ENCODE peak calls at places on chromosomes 6 and 20, in four cellular contexts. One of them, this sample, is unnamed.

GRCh38 chr6:53066059-53066406 is 829 bp downstream of the FBXO9 start:
- DNase-seq in GM23338: peak; percentile 35
- DNase-seq in bronchial epithelial cell: no peak
- DNase-seq in heart right ventricle: peak; percentile 28
- DNase-seq in this sample: no peak

GRCh38 chr20:58277578-58278344 is 31.8 kb upstream of the RAB22A start:
- DNase-seq in GM23338: no peak
- DNase-seq in bronchial epithelial cell: no peak
- DNase-seq in heart right ventricle: no peak
- DNase-seq in this sample: no peak

GRCh38 chr6:95413789-95414188 is 163.5 kb upstream of the MANEA start:
- DNase-seq in GM23338: peak; percentile 52
- DNase-seq in bronchial epithelial cell: no peak
- DNase-seq in heart right ventricle: no peak
- DNase-seq in this sample: no peak

GRCh38 chr20:24100370-24101011 is 111.9 kb upstream of the GGTLC1 start:
- DNase-seq in GM23338: peak; percentile 63
- DNase-seq in bronchial epithelial cell: peak; percentile 80
- DNase-seq in heart right ventricle: peak; percentile 30
- DNase-seq in this sample: peak; percentile 25

GRCh38 chr6:152244998-152245630 is 392.0 kb downstream of the SYNE1 start:
- DNase-seq in GM23338: no peak
- DNase-seq in bronchial epithelial cell: no peak
- DNase-seq in heart right ventricle: no peak
- DNase-seq in this sample: peak; percentile 67

GRCh38 chr6:130020106-130020851 is 1.9 kb downstream of the L3MBTL3 start:
- DNase-seq in GM23338: peak; percentile 35
- DNase-seq in bronchial epithelial cell: no peak
- DNase-seq in heart right ventricle: peak; percentile 14
- DNase-seq in this sample: peak; percentile 49

GRCh38 chr6:106097368-106098231 is 11.5 kb downstream of the PRDM1 start:
- DNase-seq in GM23338: no peak
- DNase-seq in bronchial epithelial cell: peak; percentile 50
- DNase-seq in heart right ventricle: no peak
- DNase-seq in this sample: peak; percentile 63

GRCh38 chr6:62345962-62346689 is 60.1 kb upstream of the KHDRBS2 start:
- DNase-seq in GM23338: no peak
- DNase-seq in bronchial epithelial cell: no peak
- DNase-seq in heart right ventricle: no peak
- DNase-seq in this sample: no peak

GRCh38 chr6:15386756-15387112 is 140.9 kb downstream of the JARID2 start:
- DNase-seq in GM23338: no peak
- DNase-seq in bronchial epithelial cell: no peak
- DNase-seq in heart right ventricle: no peak
- DNase-seq in this sample: peak; percentile 51

DNA sequence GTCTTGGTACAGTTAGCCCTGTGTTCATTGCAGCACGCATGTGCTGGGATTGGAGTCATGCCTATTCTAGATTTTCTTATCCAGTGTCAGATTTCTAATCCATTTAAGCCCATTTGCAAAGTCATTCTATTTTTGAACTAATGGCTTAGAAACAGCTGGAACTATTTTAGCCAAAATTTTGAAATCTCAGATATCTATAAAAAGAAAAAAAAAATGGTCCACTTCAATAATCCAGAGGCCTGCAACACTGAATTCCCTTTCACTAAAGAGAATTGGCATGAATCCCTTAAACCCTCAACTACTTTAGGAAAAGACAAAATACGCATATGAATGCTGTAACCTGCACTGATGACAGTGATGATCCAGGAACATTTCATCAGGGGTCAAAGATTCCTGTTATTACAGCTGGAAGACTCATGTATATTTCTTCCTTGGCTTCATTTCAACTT is 1.5 kb downstream of the COL21A1 start:
- DNase-seq in GM23338: no peak
- DNase-seq in bronchial epithelial cell: no peak
- DNase-seq in heart right ventricle: no peak
- DNase-seq in this sample: peak; percentile 81
- H3K4me3 ChIP-seq in GM23338: peak overlapping the region; percentile 60
- H3K4me3 ChIP-seq in bronchial epithelial cell: no peak overlapping the region
- H3K4me3 ChIP-seq in heart right ventricle: peak overlapping the region; percentile 55
- H3K4me3 ChIP-seq in this sample: no peak overlapping the region

GRCh38 chr6:75065524-75065923 is 140.3 kb downstream of the COL12A1 start:
- DNase-seq in GM23338: peak; percentile 58
- DNase-seq in bronchial epithelial cell: no peak
- DNase-seq in heart right ventricle: peak; percentile 9
- DNase-seq in this sample: peak; percentile 38

GRCh38 chr6:75076009-75076408 is 129.8 kb downstream of the COL12A1 start:
- DNase-seq in GM23338: peak; percentile 7
- DNase-seq in bronchial epithelial cell: no peak
- DNase-seq in heart right ventricle: no peak
- DNase-seq in this sample: no peak

DNA sequence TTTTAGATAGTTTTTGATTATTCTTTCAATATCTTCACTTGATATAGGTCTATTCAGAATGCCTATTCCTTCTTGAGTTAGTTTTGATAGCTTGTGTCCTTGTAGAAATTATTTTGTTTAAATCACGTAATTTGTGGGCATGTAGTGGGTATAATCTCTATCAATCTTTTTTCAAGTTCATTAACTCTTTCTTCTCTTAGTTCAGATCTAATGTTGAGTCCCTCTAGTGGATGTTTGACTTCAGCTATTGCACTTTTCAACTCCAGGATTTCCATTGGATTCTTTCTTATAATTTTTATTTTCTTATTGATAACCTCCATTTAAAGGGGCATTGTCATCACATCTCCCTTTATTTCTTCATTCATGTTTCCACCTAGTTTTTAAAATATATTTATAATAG is 135.6 kb downstream of the COL12A1 start:
- DNase-seq in GM23338: no peak
- DNase-seq in bronchial epithelial cell: no peak
- DNase-seq in heart right ventricle: no peak
- DNase-seq in this sample: no peak
- TF ChIP-seq CTCF in GM23338: no peak
- TF ChIP-seq CTCF in bronchial epithelial cell: no peak
- TF ChIP-seq CTCF in heart right ventricle: no peak
- TF ChIP-seq CTCF in this sample: no peak

DNA sequence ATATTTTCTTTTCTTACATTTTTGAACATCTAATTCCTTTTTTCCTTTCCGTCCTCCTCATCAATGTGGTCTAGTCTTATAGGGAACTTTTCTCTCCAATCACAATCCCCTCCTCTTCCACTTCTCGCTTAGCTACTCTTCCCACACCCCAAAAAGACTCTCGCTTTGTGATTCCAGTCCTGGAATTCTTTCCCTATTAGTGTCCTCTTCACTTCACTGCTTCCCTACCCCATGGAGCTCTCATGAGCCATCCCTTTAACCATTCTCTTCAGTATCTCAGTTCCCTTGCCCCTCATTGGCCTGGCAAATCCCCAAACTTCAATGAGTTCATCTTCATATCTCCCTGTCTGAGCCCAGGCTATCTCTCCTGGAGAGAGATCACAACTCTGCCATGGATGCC is 55.3 kb upstream of the CEP85L start:
- DNase-seq in GM23338: peak; percentile 17
- DNase-seq in bronchial epithelial cell: no peak
- DNase-seq in heart right ventricle: no peak
- DNase-seq in this sample: no peak
- H3K4me3 ChIP-seq in GM23338: no peak overlapping the region
- H3K4me3 ChIP-seq in bronchial epithelial cell: no peak overlapping the region
- H3K4me3 ChIP-seq in heart right ventricle: no peak overlapping the region
- H3K4me3 ChIP-seq in this sample: no peak overlapping the region

GRCh38 chr20:7379206-7379605 is 561.1 kb downstream of the HAO1 start:
- DNase-seq in GM23338: no peak
- DNase-seq in bronchial epithelial cell: no peak
- DNase-seq in heart right ventricle: no peak
- DNase-seq in this sample: no peak
- TF ChIP-seq CTCF in GM23338: no peak
- TF ChIP-seq CTCF in bronchial epithelial cell: no peak
- TF ChIP-seq CTCF in heart right ventricle: no peak
- TF ChIP-seq CTCF in this sample: no peak

GRCh38 chr6:131946992-131947955 is 3.9 kb downstream of the CCN2 start:
- DNase-seq in GM23338: no peak
- DNase-seq in bronchial epithelial cell: peak; percentile 49
- DNase-seq in heart right ventricle: no peak
- DNase-seq in this sample: no peak
- H3K4me3 ChIP-seq in GM23338: no peak overlapping the region
- H3K4me3 ChIP-seq in bronchial epithelial cell: no peak overlapping the region
- H3K4me3 ChIP-seq in heart right ventricle: peak overlapping the region; percentile 65
- H3K4me3 ChIP-seq in this sample: peak overlapping the region; percentile 18

DNA sequence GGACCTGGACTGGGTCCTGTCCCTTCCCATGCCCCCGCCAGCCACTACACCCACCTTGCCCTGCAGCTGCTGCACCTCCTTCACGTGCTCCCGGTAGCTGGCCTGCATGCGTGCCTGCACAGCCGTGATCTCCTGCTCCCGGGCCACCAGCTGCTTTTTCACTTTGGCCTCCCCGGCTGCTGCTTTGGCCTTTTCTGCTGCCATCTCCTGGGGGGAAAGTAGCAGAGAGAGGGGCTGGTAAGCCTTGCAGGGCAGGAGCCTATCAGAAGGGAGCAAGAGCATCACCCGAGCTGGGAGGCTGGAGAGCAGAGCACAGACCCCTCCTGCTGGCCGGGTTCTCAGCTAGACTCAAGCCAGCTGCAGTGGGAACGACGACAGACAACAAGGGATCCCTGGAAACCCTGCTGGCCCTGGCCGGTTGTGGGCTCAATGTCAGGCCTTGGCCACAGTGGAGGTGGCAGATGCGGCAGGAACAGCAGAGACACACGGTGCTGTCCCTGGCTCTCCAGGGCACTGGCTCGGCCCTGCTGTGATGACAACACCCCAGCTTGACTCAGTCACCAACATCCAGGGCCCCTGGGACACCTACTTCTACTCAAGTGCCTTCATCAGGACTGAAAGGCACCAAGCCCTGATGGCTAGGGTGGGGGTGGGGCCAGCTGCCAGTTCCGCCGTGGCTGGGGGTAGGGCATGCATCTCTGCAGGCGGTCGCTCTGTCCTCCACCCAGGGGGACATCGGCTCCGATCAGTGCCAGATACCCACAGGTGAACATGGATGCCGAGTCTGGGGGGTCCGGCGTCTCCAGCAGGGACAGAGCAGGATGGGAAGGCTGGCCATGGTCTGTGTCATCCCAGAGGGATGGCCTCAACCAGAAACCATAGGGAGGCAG is 45.3 kb downstream of the RRBP1 start:
- DNase-seq in GM23338: peak; percentile 59
- DNase-seq in bronchial epithelial cell: no peak
- DNase-seq in heart right ventricle: no peak
- DNase-seq in this sample: peak; percentile 43
- TF ChIP-seq CTCF in GM23338: peak; percentile 39
- TF ChIP-seq CTCF in bronchial epithelial cell: no peak
- TF ChIP-seq CTCF in heart right ventricle: no peak
- TF ChIP-seq CTCF in this sample: no peak

GRCh38 chr6:30589754-30590358 is 18.6 kb downstream of the ABCF1 start:
- DNase-seq in GM23338: no peak
- DNase-seq in bronchial epithelial cell: no peak
- DNase-seq in heart right ventricle: no peak
- DNase-seq in this sample: no peak

GRCh38 chr6:30578051-30578450 is 6.8 kb downstream of the ABCF1 start:
- DNase-seq in GM23338: no peak
- DNase-seq in bronchial epithelial cell: no peak
- DNase-seq in heart right ventricle: no peak
- DNase-seq in this sample: no peak

DNA sequence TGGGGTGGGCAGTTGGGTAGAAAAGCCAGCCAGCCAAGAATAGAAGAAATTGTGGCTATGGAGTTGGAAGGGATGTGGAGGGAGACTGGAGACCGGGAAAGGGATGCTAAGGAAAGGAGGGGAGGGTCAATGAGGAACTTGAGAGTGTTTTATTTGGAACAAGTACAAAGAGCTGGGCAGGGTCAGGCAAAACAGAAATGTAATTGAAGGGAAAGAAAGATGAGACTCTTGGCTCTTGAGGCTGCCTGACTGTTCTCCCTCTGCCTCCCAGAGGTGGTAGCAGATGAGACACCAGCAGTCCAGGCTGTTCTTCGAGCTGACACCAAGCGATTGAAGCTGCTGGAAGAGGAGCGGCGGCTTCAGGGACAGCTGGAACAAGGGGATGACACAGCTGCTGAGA is 12.7 kb downstream of the ABCF1 start:
- DNase-seq in GM23338: no peak
- DNase-seq in bronchial epithelial cell: no peak
- DNase-seq in heart right ventricle: no peak
- DNase-seq in this sample: no peak
- H3K4me3 ChIP-seq in GM23338: no peak overlapping the region
- H3K4me3 ChIP-seq in bronchial epithelial cell: no peak overlapping the region
- H3K4me3 ChIP-seq in heart right ventricle: no peak overlapping the region
- H3K4me3 ChIP-seq in this sample: no peak overlapping the region

GRCh38 chr6:144778056-144778455 is 492.9 kb downstream of the UTRN start:
- DNase-seq in GM23338: no peak
- DNase-seq in bronchial epithelial cell: no peak
- DNase-seq in heart right ventricle: no peak
- DNase-seq in this sample: no peak
- TF ChIP-seq CTCF in GM23338: no peak
- TF ChIP-seq CTCF in bronchial epithelial cell: no peak
- TF ChIP-seq CTCF in heart right ventricle: no peak
- TF ChIP-seq CTCF in this sample: no peak